ENCODE peak calls at places on chromosomes 1 and 21, in seven cellular contexts. W is stomach, U is adrenal gland, H is BJ, C is BE2C, A is colonic mucosa, D is tibial artery. N is an unnamed sample.
A peak's percentile ranks its signal among the peaks of the same experiment; 100 is the strongest.

GRCh38 chr1:44949286-44949685 is 37.1 kb downstream of the EIF2B3 start:
- DNase-seq in W (no peak), U (no peak), H (no peak), C (no peak), A (no peak), D (no peak), N (no peak)

GRCh38 chr1:59976194-59977074 is 49.9 kb upstream of the CYP2J2 start:
- DNase-seq in W (peak; percentile 70), U (peak; percentile 44), H (no peak), C (peak; percentile 53), A (peak; percentile 79), D (peak; percentile 82), N (peak; percentile 43)

GRCh38 chr1:20318521-20318920 is 27.8 kb downstream of the VWA5B1 start:
- DNase-seq in W (no peak), U (no peak), H (no peak), C (no peak), A (no peak), D (no peak), N (no peak)

GRCh38 chr1:98355656-98356384 is 305.7 kb upstream of the SNX7 start:
- DNase-seq in W (no peak), U (no peak), H (no peak), C (no peak), A (no peak), D (no peak), N (no peak)

GRCh38 chr1:70072239-70072751 is 133.1 kb downstream of the LRRC40 start:
- DNase-seq in W (no peak), U (no peak), H (peak; percentile 26), C (no peak), A (no peak), D (no peak), N (no peak)

GRCh38 chr1:151994956-151995355 is 1.3 kb upstream of the S100A10 start:
- DNase-seq in W (no peak), U (peak; percentile 75), H (peak; percentile 94), C (no peak), A (peak; percentile 41), D (peak; percentile 74), N (no peak)

GRCh38 chr1:42282024-42282579 is 52.9 kb downstream of the FOXJ3 start:
- DNase-seq in W (no peak), U (no peak), H (peak; percentile 66), C (no peak), A (no peak), D (no peak), N (no peak)

GRCh38 chr1:59043796-59044195 is 253.1 kb upstream of the FGGY start:
- DNase-seq in W (no peak), U (peak; percentile 93), H (peak; percentile 86), C (no peak), A (peak; percentile 75), D (peak; percentile 82), N (no peak)

GRCh38 chr1:177311111-177311510 is 140.4 kb downstream of the BRINP2 start:
- DNase-seq in W (no peak), U (no peak), H (no peak), C (no peak), A (no peak), D (no peak), N (no peak)

GRCh38 chr21:45085700-45086099 is 11.3 kb downstream of the ADARB1 start:
- DNase-seq in W (no peak), U (no peak), H (no peak), C (no peak), A (no peak), D (no peak), N (no peak)

GRCh38 chr21:43362306-43362927 is 64.5 kb downstream of the SIK1 start:
- DNase-seq in W (peak; percentile 56), U (peak; percentile 38), H (peak; percentile 59), C (peak; percentile 88), A (peak; percentile 43), D (peak; percentile 90), N (peak; percentile 71)

GRCh38 chr1:19596065-19596718 is 47.9 kb upstream of the NBL1 start:
- DNase-seq in W (no peak), U (peak; percentile 44), H (no peak), C (peak; percentile 9), A (no peak), D (no peak), N (no peak)

GRCh38 chr1:40248429-40248828 is 692 bp downstream of the TMCO2 start:
- DNase-seq in W (no peak), U (no peak), H (no peak), C (no peak), A (no peak), D (no peak), N (no peak)

GRCh38 chr1:19344372-19344810 is 32.3 kb downstream of the SLC66A1 start:
- DNase-seq in W (peak; percentile 70), U (peak; percentile 52), H (no peak), C (peak; percentile 63), A (peak; percentile 69), D (peak; percentile 73), N (no peak)

GRCh38 chr1:169072945-169073725 is 33.4 kb upstream of the ATP1B1 start:
- DNase-seq in W (no peak), U (no peak), H (no peak), C (no peak), A (peak; percentile 78), D (no peak), N (no peak)

GRCh38 chr1:229278120-229278741 is 7.3 kb downstream of the RAB4A start:
- DNase-seq in W (no peak), U (no peak), H (no peak), C (peak; percentile 23), A (no peak), D (no peak), N (no peak)

GRCh38 chr1:193891783-193892182 is 705.4 kb upstream of the B3GALT2 start:
- DNase-seq in W (no peak), U (no peak), H (no peak), C (no peak), A (no peak), D (no peak), N (no peak)

GRCh38 chr1:205812878-205813754 is at the start of gene SLC41A1:
- DNase-seq in W (peak; percentile 95), U (peak; percentile 93), H (peak; percentile 55), C (peak; percentile 92), A (peak; percentile 95), D (peak; percentile 98), N (peak; percentile 95)

GRCh38 chr1:117128323-117129079 is 7.0 kb upstream of the TRIM45 start:
- DNase-seq in W (no peak), U (no peak), H (no peak), C (no peak), A (no peak), D (no peak), N (no peak)

GRCh38 chr1:164180824-164181223 is 378.2 kb upstream of the PBX1 start:
- DNase-seq in W (no peak), U (no peak), H (no peak), C (no peak), A (no peak), D (no peak), N (no peak)

GRCh38 chr1:38151399-38151798 is 104.8 kb upstream of the POU3F1 start:
- DNase-seq in W (no peak), U (no peak), H (no peak), C (peak; percentile 62), A (no peak), D (no peak), N (no peak)

GRCh38 chr1:206544562-206545257 is 37.4 kb downstream of the RASSF5 start:
- DNase-seq in W (peak; percentile 80), U (peak; percentile 60), H (no peak), C (peak; percentile 71), A (peak; percentile 85), D (peak; percentile 77), N (peak; percentile 72)

GRCh38 chr21:45916011-45916840 is 65.3 kb upstream of the COL6A1 start:
- DNase-seq in W (no peak), U (no peak), H (no peak), C (no peak), A (no peak), D (no peak), N (no peak)

GRCh38 chr1:231828182-231828920 is 201.8 kb downstream of the DISC1 start:
- DNase-seq in W (no peak), U (peak; percentile 49), H (no peak), C (no peak), A (no peak), D (no peak), N (no peak)

GRCh38 chr1:236426215-236426614 is 32.1 kb downstream of the EDARADD start:
- DNase-seq in W (no peak), U (no peak), H (no peak), C (no peak), A (no peak), D (no peak), N (no peak)

GRCh38 chr1:64663654-64664053 is 81.2 kb upstream of the RAVER2 start:
- DNase-seq in W (no peak), U (no peak), H (no peak), C (peak; percentile 35), A (no peak), D (no peak), N (no peak)
- H3K36me3 ChIP-seq in W (peaks cover 51% of the 10 kb centered on the region), U (no peaks in the 10 kb centered on the region), H (no peaks in the 10 kb centered on the region), C (no peaks in the 10 kb centered on the region), A (no peaks in the 10 kb centered on the region), D (peaks cover 11% of the 10 kb centered on the region), N (no peaks in the 10 kb centered on the region)

GRCh38 chr1:200899451-200899915 is 4.8 kb downstream of the INAVA start:
- DNase-seq in W (no peak), U (no peak), H (no peak), C (no peak), A (no peak), D (no peak), N (no peak)

GRCh38 chr1:200899954-200900867 is 5.5 kb downstream of the INAVA start:
- DNase-seq in W (no peak), U (no peak), H (no peak), C (no peak), A (no peak), D (no peak), N (no peak)

GRCh38 chr1:200901350-200901749 is 6.7 kb downstream of the INAVA start:
- DNase-seq in W (no peak), U (no peak), H (no peak), C (no peak), A (no peak), D (no peak), N (no peak)

GRCh38 chr1:200901796-200902444 is 7.2 kb downstream of the INAVA start:
- DNase-seq in W (no peak), U (no peak), H (no peak), C (peak; percentile 42), A (no peak), D (no peak), N (no peak)

DNA sequence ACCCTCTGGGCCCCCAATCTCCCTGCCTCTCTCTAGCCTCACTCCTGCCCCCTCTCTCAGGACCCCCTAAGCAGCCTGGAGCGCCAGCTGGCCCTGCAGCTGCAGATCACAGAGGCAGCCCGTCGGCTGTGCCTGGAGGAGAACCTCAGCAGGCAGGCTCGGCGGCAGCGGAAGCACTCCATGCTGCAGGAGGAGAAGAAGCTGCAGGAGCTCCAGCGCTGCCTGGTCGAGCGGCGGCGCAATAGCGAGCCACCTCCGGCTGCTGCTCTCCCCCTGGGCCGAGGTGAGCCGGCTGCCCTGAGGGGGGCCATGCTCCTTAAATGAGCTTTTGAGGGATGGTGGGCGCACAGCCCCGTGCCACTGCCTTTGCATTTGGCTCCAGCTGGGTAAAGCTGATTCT is 6.2 kb downstream of the INAVA start:
- DNase-seq in W (no peak), U (no peak), H (no peak), C (no peak), A (no peak), D (no peak), N (no peak)
- H3K36me3 ChIP-seq in W (peaks cover 35% of the 10 kb centered on the region), U (no peaks in the 10 kb centered on the region), H (no peaks in the 10 kb centered on the region), C (no peaks in the 10 kb centered on the region), A (peaks cover 5% of the 10 kb centered on the region), D (no peaks in the 10 kb centered on the region), N (peaks cover 5% of the 10 kb centered on the region)

GRCh38 chr1:222631611-222632208 is 13.8 kb downstream of the MIA3 start:
- DNase-seq in W (no peak), U (no peak), H (no peak), C (no peak), A (no peak), D (no peak), N (no peak)
- H3K36me3 ChIP-seq in W (peaks cover 97% of the 10 kb centered on the region), U (no peaks in the 10 kb centered on the region), H (peaks cover 11% of the 10 kb centered on the region), C (peaks cover 40% of the 10 kb centered on the region), A (no peaks in the 10 kb centered on the region), D (peaks cover 53% of the 10 kb centered on the region), N (peaks cover 75% of the 10 kb centered on the region)

GRCh38 chr1:73674945-73675561 is 522.9 kb downstream of the LRRIQ3 start:
- DNase-seq in W (no peak), U (no peak), H (no peak), C (no peak), A (no peak), D (no peak), N (no peak)
- H3K36me3 ChIP-seq in W (no peaks in the 10 kb centered on the region), U (no peaks in the 10 kb centered on the region), H (no peaks in the 10 kb centered on the region), C (no peaks in the 10 kb centered on the region), A (no peaks in the 10 kb centered on the region), D (no peaks in the 10 kb centered on the region), N (no peaks in the 10 kb centered on the region)